ENCODE peak calls at places on chromosomes 6 and 20, in ten cellular contexts. L is cardiac muscle cell, D is lower lobe of right lung, Q is MM.1S, M is right lobe of liver, P is H1, Z is OCI-LY7, K is mammary epithelial cell, C is transverse colon, T is heart left ventricle. G is an unnamed sample.
A peak's percentile ranks its signal among the peaks of the same experiment; 100 is the strongest.

GRCh38 chr6:10847684-10848083 is 9.3 kb upstream of the MAK start:
- DNase-seq in T (no peak), C (no peak), L (no peak), Q (peak; percentile 13), Z (peak; percentile 21), M (no peak), K (no peak), D (no peak), P (no peak), G (no peak)

GRCh38 chr6:85644374-85644762 is 1.7 kb upstream of the SYNCRIP start:
- DNase-seq in D (no peak), P (no peak), K (no peak), Z (no peak), T (no peak), C (no peak), M (no peak), Q (peak; percentile 12), L (no peak), G (no peak)

GRCh38 chr6:108874470-108875160 is 26.4 kb downstream of the ARMC2 start:
- DNase-seq in Q (peak; percentile 84), M (no peak), D (no peak), L (no peak), C (peak; percentile 42), K (no peak), P (no peak), Z (no peak), T (no peak), G (no peak)

GRCh38 chr6:5619249-5619648 is 357.9 kb downstream of the FARS2 start:
- DNase-seq in M (no peak), D (no peak), K (no peak), Z (peak; percentile 69), Q (no peak), C (no peak), T (no peak), P (no peak), L (no peak), G (no peak)

GRCh38 chr20:17531537-17532025 is 402 bp upstream of the BFSP1 start:
- DNase-seq in Q (no peak), Z (no peak), K (no peak), P (no peak), C (no peak), D (no peak), T (no peak), M (no peak), L (no peak), G (no peak)

GRCh38 chr6:84601366-84601765 is 163.0 kb downstream of the TBX18 start:
- DNase-seq in K (no peak), Z (no peak), D (no peak), L (no peak), Q (no peak), T (no peak), C (no peak), M (no peak), P (no peak), G (no peak)

GRCh38 chr6:18530201-18530600 is 143.1 kb downstream of the RNF144B start:
- DNase-seq in C (no peak), T (no peak), P (no peak), L (no peak), D (no peak), K (no peak), Q (no peak), Z (no peak), M (no peak), G (no peak)

GRCh38 chr6:39980839-39981580 is 46.7 kb upstream of the MOCS1 start:
- DNase-seq in M (no peak), L (peak; percentile 71), K (peak; percentile 31), Q (peak; percentile 53), C (peak; percentile 20), T (no peak), D (no peak), Z (peak; percentile 34), P (peak; percentile 48), G (no peak)

GRCh38 chr6:18388942-18389341 is 1.8 kb downstream of the RNF144B start:
- DNase-seq in D (no peak), M (no peak), C (no peak), Q (no peak), T (no peak), P (no peak), Z (peak; percentile 20), L (no peak), K (peak; percentile 77), G (no peak)

GRCh38 chr6:108464506-108465084 is 96.1 kb upstream of the FOXO3 start:
- DNase-seq in Z (no peak), D (no peak), Q (no peak), K (no peak), L (no peak), P (no peak), M (no peak), C (no peak), T (no peak), G (no peak)

GRCh38 chr20:57656821-57657536 is 36.8 kb upstream of the ZBP1 start:
- DNase-seq in D (peak; percentile 35), M (peak; percentile 17), T (peak; percentile 13), L (no peak), Z (no peak), K (no peak), Q (no peak), P (no peak), C (no peak), G (peak; percentile 3)

GRCh38 chr20:44572551-44573500 is 9.6 kb upstream of the PKIG start:
- DNase-seq in K (peak; percentile 85), P (no peak), D (no peak), C (peak; percentile 24), M (no peak), Q (no peak), Z (peak; percentile 46), L (peak; percentile 75), T (peak; percentile 69), G (peak; percentile 64)

GRCh38 chr6:160766657-160767018 is 64.6 kb downstream of the PLG start:
- DNase-seq in Z (no peak), P (no peak), M (no peak), T (no peak), Q (no peak), C (no peak), D (no peak), K (no peak), L (no peak), G (no peak)
- H3K4me3 ChIP-seq in Z (peak overlapping the region; percentile 59), P (peak overlapping the region; percentile 56), M (peak overlapping the region; percentile 36), T (peak overlapping the region; percentile 45), Q (peak overlapping the region; percentile 47), C (peak overlapping the region; percentile 49), D (peak overlapping the region; percentile 39), K (peak overlapping the region; percentile 61), L (peak overlapping the region; percentile 48), G (no peak overlapping the region)

DNA sequence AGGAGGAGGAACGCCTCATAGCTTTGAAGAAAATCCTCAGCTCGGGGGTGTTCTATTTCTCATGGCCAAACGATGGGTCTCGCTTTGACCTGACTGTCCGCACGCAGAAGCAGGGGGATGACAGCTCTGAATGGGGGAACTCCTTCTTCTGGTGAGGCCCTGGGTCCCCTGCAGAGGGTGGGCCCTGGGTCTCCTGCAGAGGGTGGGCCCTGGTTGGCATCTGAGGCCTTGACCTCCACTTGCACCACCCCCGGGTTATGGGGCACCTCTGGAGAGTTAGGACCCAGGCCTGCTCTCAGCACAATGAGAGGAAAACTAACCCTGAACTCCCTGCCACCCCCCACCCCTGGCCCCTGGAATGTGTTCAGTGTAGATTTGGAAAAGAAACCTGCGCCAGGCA is 47.2 kb downstream of the SYNJ2 start:
- DNase-seq in M (no peak), Z (no peak), K (no peak), C (no peak), Q (no peak), L (no peak), D (peak; percentile 14), P (no peak), T (no peak), G (no peak)
- H3K4me1 ChIP-seq in M (peaks cover 3% of the 10 kb centered on the region), Z (no peaks in the 10 kb centered on the region), K (peaks cover 30% of the 10 kb centered on the region), C (peaks cover 27% of the 10 kb centered on the region), Q (no peaks in the 10 kb centered on the region), L (no peaks in the 10 kb centered on the region), D (peaks cover 48% of the 10 kb centered on the region), P (peaks cover 9% of the 10 kb centered on the region), T (peaks cover 74% of the 10 kb centered on the region), G (peaks cover 77% of the 10 kb centered on the region)

DNA sequence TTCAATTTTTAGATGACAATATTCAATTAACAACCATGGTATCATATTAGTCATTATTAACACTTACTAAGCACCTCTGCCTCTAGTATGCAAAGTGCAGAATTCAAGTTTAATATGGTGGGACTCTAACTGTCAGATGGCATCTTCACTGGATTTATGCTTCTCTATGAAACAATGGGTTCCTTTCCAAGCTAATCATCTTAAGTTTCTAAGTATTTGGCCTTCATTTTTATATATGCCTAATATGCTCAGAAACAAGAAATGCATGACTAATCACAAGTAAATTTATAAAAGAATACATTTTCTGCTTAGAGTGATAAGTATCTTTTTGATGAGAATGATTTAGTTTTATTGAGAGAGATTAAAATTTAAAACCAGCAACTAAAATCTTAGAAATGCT is 144.7 kb downstream of the HIVEP2 start:
- DNase-seq in Q (no peak), Z (no peak), P (no peak), K (no peak), T (no peak), M (no peak), L (no peak), C (no peak), D (no peak), G (no peak)
- H3K27ac ChIP-seq in Q (no peak overlapping the region), Z (no peak overlapping the region), P (no peak overlapping the region), K (no peak overlapping the region), T (no peak overlapping the region), M (no peak overlapping the region), L (no peak overlapping the region), C (no peak overlapping the region), D (no peak overlapping the region), G (no peak overlapping the region)

GRCh38 chr6:156830126-156830525 is 52.9 kb downstream of the ARID1B start:
- DNase-seq in Q (no peak), P (no peak), L (no peak), T (no peak), D (no peak), K (no peak), C (no peak), M (no peak), Z (no peak), G (no peak)

GRCh38 chr6:156826290-156826955 is 49.2 kb downstream of the ARID1B start:
- DNase-seq in Z (no peak), P (no peak), L (no peak), T (no peak), C (no peak), K (no peak), Q (no peak), D (peak; percentile 62), M (no peak), G (no peak)

GRCh38 chr6:156827382-156827781 is 50.2 kb downstream of the ARID1B start:
- DNase-seq in M (no peak), K (no peak), C (no peak), P (no peak), Q (no peak), Z (no peak), T (no peak), D (no peak), L (no peak), G (no peak)

GRCh38 chr6:156825475-156825874 is 48.3 kb downstream of the ARID1B start:
- DNase-seq in K (no peak), L (no peak), Q (no peak), M (no peak), C (no peak), P (no peak), Z (no peak), D (no peak), T (no peak), G (no peak)

DNA sequence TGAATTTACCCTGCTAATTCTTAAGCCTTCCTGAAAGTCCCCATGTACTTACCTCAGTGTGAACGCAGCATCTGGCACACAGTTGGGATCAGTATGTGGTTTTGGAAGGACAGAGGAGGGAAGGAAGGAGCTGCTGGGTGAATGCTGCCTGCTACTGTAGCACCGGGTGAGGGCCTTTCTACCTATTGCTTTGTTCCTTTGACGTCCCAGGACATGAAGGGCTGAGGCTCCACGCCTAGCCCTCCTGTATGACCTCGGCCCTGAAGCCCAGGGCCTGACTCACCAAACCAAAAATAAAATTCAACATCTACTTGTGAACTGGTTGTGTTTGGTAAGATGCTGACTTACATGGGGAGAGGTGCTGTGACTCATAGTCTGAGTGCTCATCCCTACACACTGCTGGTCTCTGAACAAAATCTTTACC is 51.1 kb downstream of the ARID1B start:
- DNase-seq in Q (no peak), T (no peak), Z (no peak), D (no peak), L (no peak), K (peak; percentile 93), C (no peak), M (no peak), P (no peak), G (no peak)
- H3K4me3 ChIP-seq in Q (no peak overlapping the region), T (no peak overlapping the region), Z (no peak overlapping the region), D (no peak overlapping the region), L (no peak overlapping the region), K (no peak overlapping the region), C (no peak overlapping the region), M (no peak overlapping the region), P (no peak overlapping the region), G (no peak overlapping the region)